ENCODE peak calls at places on chromosomes 5 and 9, in four cellular contexts. One of them, this sample, is unnamed.

GRCh38 chr5:36692791-36693763 is 86.7 kb downstream of the SLC1A3 start:
- DNase-seq in activated CD8-positive, alpha-beta memory T cell treated with anti-CD3 and anti-CD28 coated beads for 24 hours: peak
- DNase-seq in neural crest cell: peak
- DNase-seq in psoas muscle: peak
- DNase-seq in this sample: peak

GRCh38 chr9:87830446-87830845 is 52.2 kb upstream of the SPATA31E1 start:
- DNase-seq in activated CD8-positive, alpha-beta memory T cell treated with anti-CD3 and anti-CD28 coated beads for 24 hours: no peak
- DNase-seq in neural crest cell: no peak
- DNase-seq in psoas muscle: no peak
- DNase-seq in this sample: no peak

GRCh38 chr5:68958428-68958827 is 135.4 kb upstream of the SLC30A5 start:
- DNase-seq in activated CD8-positive, alpha-beta memory T cell treated with anti-CD3 and anti-CD28 coated beads for 24 hours: no peak
- DNase-seq in neural crest cell: no peak
- DNase-seq in psoas muscle: no peak
- DNase-seq in this sample: no peak

GRCh38 chr9:101727621-101728524 is 10.6 kb downstream of the GRIN3A start:
- DNase-seq in activated CD8-positive, alpha-beta memory T cell treated with anti-CD3 and anti-CD28 coated beads for 24 hours: no peak
- DNase-seq in neural crest cell: peak
- DNase-seq in psoas muscle: no peak
- DNase-seq in this sample: peak

GRCh38 chr5:26192496-26192895 is 845.9 kb downstream of the CDH9 start:
- DNase-seq in activated CD8-positive, alpha-beta memory T cell treated with anti-CD3 and anti-CD28 coated beads for 24 hours: no peak
- DNase-seq in neural crest cell: no peak
- DNase-seq in psoas muscle: no peak
- DNase-seq in this sample: no peak

GRCh38 chr5:172567843-172568242 is 73.2 kb upstream of the NEURL1B start:
- DNase-seq in activated CD8-positive, alpha-beta memory T cell treated with anti-CD3 and anti-CD28 coated beads for 24 hours: no peak
- DNase-seq in neural crest cell: no peak
- DNase-seq in psoas muscle: no peak
- DNase-seq in this sample: no peak

GRCh38 chr5:90570034-90570433 is 11.4 kb downstream of the ADGRV1 start:
- DNase-seq in activated CD8-positive, alpha-beta memory T cell treated with anti-CD3 and anti-CD28 coated beads for 24 hours: no peak
- DNase-seq in neural crest cell: no peak
- DNase-seq in psoas muscle: no peak
- DNase-seq in this sample: no peak

GRCh38 chr9:126001581-126002225 is 254.5 kb downstream of the PBX3 start:
- DNase-seq in activated CD8-positive, alpha-beta memory T cell treated with anti-CD3 and anti-CD28 coated beads for 24 hours: no peak
- DNase-seq in neural crest cell: no peak
- DNase-seq in psoas muscle: no peak
- DNase-seq in this sample: no peak

GRCh38 chr5:53884411-53884810 is 324.0 kb downstream of the NDUFS4 start:
- DNase-seq in activated CD8-positive, alpha-beta memory T cell treated with anti-CD3 and anti-CD28 coated beads for 24 hours: no peak
- DNase-seq in neural crest cell: no peak
- DNase-seq in psoas muscle: no peak
- DNase-seq in this sample: no peak

GRCh38 chr9:79616013-79616412 is 44.2 kb downstream of the TLE4 start:
- DNase-seq in activated CD8-positive, alpha-beta memory T cell treated with anti-CD3 and anti-CD28 coated beads for 24 hours: no peak
- DNase-seq in neural crest cell: no peak
- DNase-seq in psoas muscle: no peak
- DNase-seq in this sample: no peak

GRCh38 chr5:17381926-17382325 is 116.1 kb upstream of the TAF11L2 start:
- DNase-seq in activated CD8-positive, alpha-beta memory T cell treated with anti-CD3 and anti-CD28 coated beads for 24 hours: no peak
- DNase-seq in neural crest cell: no peak
- DNase-seq in psoas muscle: peak
- DNase-seq in this sample: no peak

GRCh38 chr5:151023047-151023615 is 2.7 kb downstream of the GPX3 start:
- DNase-seq in activated CD8-positive, alpha-beta memory T cell treated with anti-CD3 and anti-CD28 coated beads for 24 hours: no peak
- DNase-seq in neural crest cell: no peak
- DNase-seq in psoas muscle: peak
- DNase-seq in this sample: no peak

GRCh38 chr5:124652514-124652819 is 94.0 kb downstream of the ZNF608 start:
- DNase-seq in activated CD8-positive, alpha-beta memory T cell treated with anti-CD3 and anti-CD28 coated beads for 24 hours: no peak
- DNase-seq in neural crest cell: no peak
- DNase-seq in psoas muscle: no peak
- DNase-seq in this sample: no peak

GRCh38 chr9:129994947-129995346 is 48.0 kb downstream of the FNBP1 start:
- DNase-seq in activated CD8-positive, alpha-beta memory T cell treated with anti-CD3 and anti-CD28 coated beads for 24 hours: no peak
- DNase-seq in neural crest cell: no peak
- DNase-seq in psoas muscle: no peak
- DNase-seq in this sample: no peak

GRCh38 chr9:135664801-135665794 is 2.0 kb downstream of the LCN9 start:
- DNase-seq in activated CD8-positive, alpha-beta memory T cell treated with anti-CD3 and anti-CD28 coated beads for 24 hours: no peak
- DNase-seq in neural crest cell: no peak
- DNase-seq in psoas muscle: no peak
- DNase-seq in this sample: no peak

GRCh38 chr5:73412597-73412988 is 36.0 kb downstream of the FOXD1 start:
- DNase-seq in activated CD8-positive, alpha-beta memory T cell treated with anti-CD3 and anti-CD28 coated beads for 24 hours: no peak
- DNase-seq in neural crest cell: no peak
- DNase-seq in psoas muscle: no peak
- DNase-seq in this sample: no peak

GRCh38 chr9:115952667-115953316 is 200.8 kb upstream of the PAPPA start:
- DNase-seq in activated CD8-positive, alpha-beta memory T cell treated with anti-CD3 and anti-CD28 coated beads for 24 hours: no peak
- DNase-seq in neural crest cell: no peak
- DNase-seq in psoas muscle: no peak
- DNase-seq in this sample: no peak

GRCh38 chr5:79025054-79025465 is 40.0 kb upstream of the ARSB start:
- DNase-seq in activated CD8-positive, alpha-beta memory T cell treated with anti-CD3 and anti-CD28 coated beads for 24 hours: peak
- DNase-seq in neural crest cell: peak
- DNase-seq in psoas muscle: peak
- DNase-seq in this sample: peak

GRCh38 chr5:120160120-120160895 is 303.8 kb upstream of the PRR16 start:
- DNase-seq in activated CD8-positive, alpha-beta memory T cell treated with anti-CD3 and anti-CD28 coated beads for 24 hours: no peak
- DNase-seq in neural crest cell: no peak
- DNase-seq in psoas muscle: no peak
- DNase-seq in this sample: no peak